ENCODE peak calls at places on chromosomes 12 and 14, in five cellular contexts. D is HCT116, I is GM12878, O is GM23338, P is K562. W is an unnamed sample.

GRCh38 chr12:122721057-122721545 is 4.5 kb upstream of the HCAR3 start:
- DNase-seq in D (no peak), I (peak), O (no peak), P (no peak), W (no peak)

GRCh38 chr14:70698288-70698687 is 56.6 kb downstream of the TTC9 start:
- DNase-seq in D (no peak), I (no peak), O (no peak), P (peak), W (peak)

GRCh38 chr12:60501124-60501729 is 905.4 kb downstream of the SLC16A7 start:
- DNase-seq in D (no peak), I (no peak), O (peak), P (no peak), W (no peak)

GRCh38 chr12:123532021-123532420 is 1.5 kb downstream of the RILPL1 start:
- DNase-seq in D (no peak), I (peak), O (no peak), P (peak), W (peak)

GRCh38 chr14:91108941-91109611 is 4.8 kb upstream of the DGLUCY start:
- DNase-seq in D (no peak), I (no peak), O (no peak), P (no peak), W (no peak)

GRCh38 chr12:60148109-60148508 is 552.3 kb downstream of the SLC16A7 start:
- DNase-seq in D (no peak), I (no peak), O (no peak), P (peak), W (no peak)

GRCh38 chr14:68677901-68678300 is 115.0 kb downstream of the ZFP36L1 start:
- DNase-seq in D (no peak), I (no peak), O (no peak), P (no peak), W (no peak)

GRCh38 chr12:91111366-91112321 is at the start of gene LUM:
- DNase-seq in D (no peak), I (no peak), O (peak), P (no peak), W (no peak)

GRCh38 chr14:60722836-60723217 is 1.3 kb downstream of the SIX4 start:
- DNase-seq in D (no peak), I (no peak), O (peak), P (peak), W (no peak)

GRCh38 chr12:86194721-86195120 is 61.5 kb downstream of the MGAT4C start:
- DNase-seq in D (no peak), I (no peak), O (no peak), P (no peak), W (no peak)

GRCh38 chr14:20667957-20668356 is 16.4 kb upstream of the RNASE4 start:
- DNase-seq in D (no peak), I (peak), O (no peak), P (no peak), W (no peak)

GRCh38 chr14:33512201-33512600 is 438.7 kb downstream of the EGLN3 start:
- DNase-seq in D (no peak), I (no peak), O (no peak), P (no peak), W (no peak)

GRCh38 chr12:54352022-54352531 is 12.2 kb downstream of the GPR84 start:
- DNase-seq in D (no peak), I (no peak), O (peak), P (peak), W (no peak)

DNA sequence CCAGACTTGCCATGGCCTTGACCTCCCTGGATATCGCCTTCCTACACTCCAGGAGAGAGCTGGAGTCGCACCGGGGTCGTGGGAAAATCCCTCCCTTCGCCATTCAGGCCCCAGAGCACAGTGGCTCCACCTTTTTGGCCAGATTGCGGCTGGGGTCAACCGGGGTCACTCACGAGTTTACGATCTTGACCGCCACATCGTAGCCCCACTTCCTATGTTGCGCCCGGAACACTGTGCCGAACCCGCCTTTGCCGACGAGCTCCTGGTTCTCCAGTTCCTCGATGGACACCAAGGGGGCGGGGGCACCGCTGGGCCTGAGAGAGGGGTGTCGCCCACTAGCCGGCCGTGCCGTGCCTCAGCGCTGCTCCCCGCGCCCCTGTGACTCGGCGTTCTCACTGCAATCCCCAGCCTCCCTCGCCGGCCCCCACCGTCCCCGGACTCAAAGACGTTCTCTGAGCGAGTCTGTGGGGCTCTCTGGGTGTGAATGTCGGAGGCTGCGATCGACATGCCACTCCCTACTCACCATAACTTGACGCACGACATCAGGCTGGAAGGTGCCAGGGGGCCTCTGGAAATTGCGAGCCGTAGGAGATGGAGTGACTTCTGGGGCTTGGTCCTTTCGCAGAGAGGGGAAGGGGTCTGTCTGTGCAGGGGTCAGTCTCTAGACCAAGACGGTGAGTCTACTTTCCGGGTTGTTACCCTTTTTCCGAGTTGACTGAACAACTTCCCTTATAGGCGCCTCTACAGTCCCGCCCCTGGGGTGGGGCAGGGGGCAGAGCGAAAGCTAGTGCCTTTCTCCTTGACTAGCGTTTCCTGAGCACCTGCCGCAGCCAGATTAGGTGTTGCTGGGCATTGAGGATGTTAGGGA is at the start of gene RIPK3:
- DNase-seq in D (no peak), I (peak), O (peak), P (no peak), W (no peak)
- TF ChIP-seq REST in D (no peak), I (no peak), O (no peak), P (no peak), W (no peak)

DNA sequence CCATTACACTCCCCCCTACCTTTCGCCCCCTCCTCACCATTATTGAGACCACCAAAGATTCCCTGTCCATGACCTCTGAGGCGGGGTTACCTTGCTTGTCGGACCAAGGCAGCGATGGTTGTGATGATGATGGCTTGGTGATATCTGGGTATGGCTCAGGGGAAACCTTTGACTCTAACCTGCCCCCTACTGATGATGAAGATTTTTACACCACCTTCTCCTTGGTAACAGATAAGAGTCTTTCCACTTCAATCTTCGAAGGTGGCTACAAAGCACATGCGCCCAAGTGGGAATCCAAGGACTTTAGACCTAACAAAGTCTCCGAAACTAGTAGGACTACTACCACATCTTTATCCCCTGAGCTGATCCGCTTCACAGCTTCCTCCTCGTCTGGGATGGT is 350.2 kb downstream of the DIO2 start:
- DNase-seq in D (no peak), I (no peak), O (peak), P (no peak), W (no peak)
- TF ChIP-seq CTCF in D (no peak), I (no peak), O (peak), P (no peak), W (no peak)

GRCh38 chr14:57732886-57733285 is 133.0 kb downstream of the SLC35F4 start:
- DNase-seq in D (no peak), I (no peak), O (no peak), P (no peak), W (no peak)
- TF ChIP-seq POLR2AphosphoS5 in D (no peak), I (no peak), O (no peak), P (no peak), W (no peak)

GRCh38 chr14:24259282-24260025 is 3.5 kb downstream of the TGM1 start:
- DNase-seq in D (no peak), I (no peak), O (no peak), P (no peak), W (no peak)
- TF ChIP-seq REST in D (no peak), I (no peak), O (no peak), P (no peak), W (no peak)

DNA sequence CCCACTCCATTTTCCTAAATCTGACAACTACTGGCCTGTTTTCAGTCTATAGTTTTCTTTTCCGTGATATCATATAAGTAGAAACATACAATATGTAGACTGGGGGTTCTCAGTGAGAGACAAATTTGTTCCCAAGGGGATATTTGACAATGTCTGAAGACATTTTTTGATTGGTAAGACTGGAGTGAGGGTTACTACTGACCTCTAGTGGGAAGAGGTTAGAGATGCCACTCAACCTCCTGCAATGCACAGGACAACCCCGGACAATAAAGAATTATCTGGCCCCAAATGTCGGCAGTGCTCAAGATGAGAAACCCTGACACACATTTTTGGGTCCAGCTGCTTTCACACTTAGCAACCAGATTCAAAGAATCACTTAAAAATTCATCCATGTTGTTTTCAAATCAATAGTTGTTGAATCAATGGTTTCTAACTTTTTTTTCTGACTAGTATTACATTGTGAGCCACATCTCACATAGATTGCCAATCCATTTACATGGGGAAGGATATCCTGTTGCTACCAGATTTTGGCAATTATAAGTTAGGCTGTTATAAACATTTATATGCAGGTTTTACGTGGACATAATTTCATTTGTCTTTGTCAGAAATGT is 307.1 kb downstream of the RPL10L start:
- DNase-seq in D (peak), I (peak), O (peak), P (peak), W (peak)
- TF ChIP-seq CTCF in D (peak), I (peak), O (peak), P (no peak), W (peak)

W was measured in HL-60.